ENCODE peak calls at places on chromosomes 13 and 19, in five cellular contexts. H is iPS DF 19.7; E is lung microvascular endothelial cell; O is activated CD4-positive, CD25-positive, alpha-beta regulatory T cell treated with anti-CD3 and anti-CD28 coated beads, Interleukin-2, amount 50 U/mL, for 16 hours; C is NCI-H748 treated with DMSO at 0.1 percent for 48 hours. U is an unnamed sample.

GRCh38 chr13:71309905-71310304 is 557.1 kb downstream of the DACH1 start:
- DNase-seq in E (no peak), H (no peak), O (no peak), C (no peak), U (no peak)

GRCh38 chr13:41008349-41008980 is 10.7 kb downstream of the ELF1 start:
- DNase-seq in E (no peak), H (no peak), O (no peak), C (no peak), U (no peak)

GRCh38 chr13:83048419-83048818 is 833.9 kb downstream of the SLITRK1 start:
- DNase-seq in E (no peak), C (no peak), O (no peak), H (no peak), U (no peak)

GRCh38 chr19:49398931-49399330 is 10.9 kb downstream of the KASH5 start:
- DNase-seq in H (no peak), C (no peak), E (no peak), O (no peak), U (no peak)

GRCh38 chr13:96093296-96094006 is 3.5 kb downstream of the HS6ST3 start:
- DNase-seq in C (no peak), O (no peak), E (no peak), H (no peak), U (peak)

GRCh38 chr13:24254151-24254810 is 55.1 kb upstream of the C1QTNF9 start:
- DNase-seq in H (no peak), E (no peak), C (no peak), O (peak), U (no peak)

GRCh38 chr19:1854542-1855039 is 6.3 kb upstream of the REXO1 start:
- DNase-seq in O (no peak), E (no peak), H (no peak), C (no peak), U (no peak)

GRCh38 chr13:21359855-21360254 is 99.2 kb downstream of the ZDHHC20 start:
- DNase-seq in O (no peak), C (no peak), E (no peak), H (no peak), U (no peak)

GRCh38 chr13:72180253-72180952 is 313.4 kb upstream of the DACH1 start:
- DNase-seq in C (no peak), O (no peak), E (no peak), H (no peak), U (no peak)